ENCODE peak calls at places on chromosomes 6 and 20, in six cellular contexts. One of them, this sample, is unnamed.

GRCh38 chr20:760751-761417 is 7.4 kb downstream of the SLC52A3 start:
- DNase-seq in HCT116: peak; percentile 47
- DNase-seq in SK-N-SH: peak; percentile 78
- DNase-seq in HepG2: peak; percentile 52
- DNase-seq in GM12878: no peak
- DNase-seq in K562: peak; percentile 77
- DNase-seq in this sample: no peak

GRCh38 chr6:23175391-23175790 is 606.0 kb downstream of the HDGFL1 start:
- DNase-seq in HCT116: no peak
- DNase-seq in SK-N-SH: no peak
- DNase-seq in HepG2: no peak
- DNase-seq in GM12878: no peak
- DNase-seq in K562: no peak
- DNase-seq in this sample: no peak

GRCh38 chr6:147142684-147143245 is 61.5 kb upstream of the STXBP5 start:
- DNase-seq in HCT116: no peak
- DNase-seq in SK-N-SH: no peak
- DNase-seq in HepG2: no peak
- DNase-seq in GM12878: no peak
- DNase-seq in K562: no peak
- DNase-seq in this sample: no peak

GRCh38 chr6:62652692-62653328 is 366.8 kb upstream of the KHDRBS2 start:
- DNase-seq in HCT116: peak; percentile 15
- DNase-seq in SK-N-SH: no peak
- DNase-seq in HepG2: no peak
- DNase-seq in GM12878: no peak
- DNase-seq in K562: no peak
- DNase-seq in this sample: no peak

GRCh38 chr6:160837146-160837545 is 135.1 kb downstream of the PLG start:
- DNase-seq in HCT116: no peak
- DNase-seq in SK-N-SH: no peak
- DNase-seq in HepG2: no peak
- DNase-seq in GM12878: no peak
- DNase-seq in K562: no peak
- DNase-seq in this sample: no peak

GRCh38 chr6:10609038-10609437 is 85.4 kb downstream of the C6orf52 start:
- DNase-seq in HCT116: no peak
- DNase-seq in SK-N-SH: no peak
- DNase-seq in HepG2: no peak
- DNase-seq in GM12878: no peak
- DNase-seq in K562: no peak
- DNase-seq in this sample: no peak

GRCh38 chr6:162964703-162965140 is 236.9 kb downstream of the PACRG start:
- DNase-seq in HCT116: peak; percentile 76
- DNase-seq in SK-N-SH: no peak
- DNase-seq in HepG2: no peak
- DNase-seq in GM12878: no peak
- DNase-seq in K562: no peak
- DNase-seq in this sample: no peak

GRCh38 chr6:101444717-101445116 is 51.2 kb downstream of the GRIK2 start:
- DNase-seq in HCT116: no peak
- DNase-seq in SK-N-SH: peak; percentile 44
- DNase-seq in HepG2: no peak
- DNase-seq in GM12878: no peak
- DNase-seq in K562: no peak
- DNase-seq in this sample: no peak

GRCh38 chr20:33681728-33682353 is 4.3 kb downstream of the E2F1 start:
- DNase-seq in HCT116: no peak
- DNase-seq in SK-N-SH: no peak
- DNase-seq in HepG2: no peak
- DNase-seq in GM12878: no peak
- DNase-seq in K562: no peak
- DNase-seq in this sample: no peak

GRCh38 chr20:58019027-58019849 is 209.2 kb downstream of the ANKRD60 start:
- DNase-seq in HCT116: no peak
- DNase-seq in SK-N-SH: no peak
- DNase-seq in HepG2: no peak
- DNase-seq in GM12878: no peak
- DNase-seq in K562: no peak
- DNase-seq in this sample: no peak

GRCh38 chr6:165692106-165692653 is 29.1 kb upstream of the PDE10A start:
- DNase-seq in HCT116: no peak
- DNase-seq in SK-N-SH: no peak
- DNase-seq in HepG2: no peak
- DNase-seq in GM12878: no peak
- DNase-seq in K562: no peak
- DNase-seq in this sample: no peak

GRCh38 chr20:46622125-46622524 is 29.1 kb downstream of the SLC13A3 start:
- DNase-seq in HCT116: no peak
- DNase-seq in SK-N-SH: no peak
- DNase-seq in HepG2: no peak
- DNase-seq in GM12878: no peak
- DNase-seq in K562: no peak
- DNase-seq in this sample: no peak

GRCh38 chr6:105920071-105920470 is 166.1 kb upstream of the PRDM1 start:
- DNase-seq in HCT116: no peak
- DNase-seq in SK-N-SH: no peak
- DNase-seq in HepG2: no peak
- DNase-seq in GM12878: no peak
- DNase-seq in K562: no peak
- DNase-seq in this sample: no peak

GRCh38 chr6:80321011-80321410 is 214.5 kb downstream of the BCKDHB start:
- DNase-seq in HCT116: no peak
- DNase-seq in SK-N-SH: no peak
- DNase-seq in HepG2: no peak
- DNase-seq in GM12878: no peak
- DNase-seq in K562: no peak
- DNase-seq in this sample: no peak

GRCh38 chr6:19052219-19052618 is 665.1 kb downstream of the RNF144B start:
- DNase-seq in HCT116: no peak
- DNase-seq in SK-N-SH: no peak
- DNase-seq in HepG2: no peak
- DNase-seq in GM12878: no peak
- DNase-seq in K562: no peak
- DNase-seq in this sample: no peak

GRCh38 chr6:14070457-14070856 is 47.1 kb upstream of the CD83 start:
- DNase-seq in HCT116: no peak
- DNase-seq in SK-N-SH: no peak
- DNase-seq in HepG2: no peak
- DNase-seq in GM12878: no peak
- DNase-seq in K562: no peak
- DNase-seq in this sample: no peak

GRCh38 chr6:90537027-90537426 is 49.8 kb downstream of the MAP3K7 start:
- DNase-seq in HCT116: no peak
- DNase-seq in SK-N-SH: no peak
- DNase-seq in HepG2: no peak
- DNase-seq in GM12878: no peak
- DNase-seq in K562: no peak
- DNase-seq in this sample: no peak

GRCh38 chr20:19501476-19502115 is 256.5 kb upstream of the RIN2 start:
- DNase-seq in HCT116: no peak
- DNase-seq in SK-N-SH: no peak
- DNase-seq in HepG2: no peak
- DNase-seq in GM12878: no peak
- DNase-seq in K562: no peak
- DNase-seq in this sample: no peak

GRCh38 chr6:53432318-53433161 is 83.8 kb upstream of the ELOVL5 start:
- DNase-seq in HCT116: no peak
- DNase-seq in SK-N-SH: no peak
- DNase-seq in HepG2: peak; percentile 93
- DNase-seq in GM12878: no peak
- DNase-seq in K562: no peak
- DNase-seq in this sample: no peak

GRCh38 chr20:58851969-58852458 is 502 bp upstream of the GNAS start:
- DNase-seq in HCT116: no peak
- DNase-seq in SK-N-SH: no peak
- DNase-seq in HepG2: no peak
- DNase-seq in GM12878: no peak
- DNase-seq in K562: no peak
- DNase-seq in this sample: no peak

GRCh38 chr6:156771047-156771446 is 6.1 kb upstream of the ARID1B start:
- DNase-seq in HCT116: no peak
- DNase-seq in SK-N-SH: no peak
- DNase-seq in HepG2: no peak
- DNase-seq in GM12878: no peak
- DNase-seq in K562: no peak
- DNase-seq in this sample: no peak

GRCh38 chr6:28775052-28775376 is 148.8 kb downstream of the TRIM27 start:
- DNase-seq in HCT116: no peak
- DNase-seq in SK-N-SH: no peak
- DNase-seq in HepG2: no peak
- DNase-seq in GM12878: no peak
- DNase-seq in K562: no peak
- DNase-seq in this sample: no peak

GRCh38 chr6:28771401-28772267 is 152.2 kb downstream of the TRIM27 start:
- DNase-seq in HCT116: no peak
- DNase-seq in SK-N-SH: no peak
- DNase-seq in HepG2: no peak
- DNase-seq in GM12878: no peak
- DNase-seq in K562: peak; percentile 66
- DNase-seq in this sample: no peak

GRCh38 chr6:28770732-28771131 is 153.1 kb downstream of the TRIM27 start:
- DNase-seq in HCT116: no peak
- DNase-seq in SK-N-SH: no peak
- DNase-seq in HepG2: no peak
- DNase-seq in GM12878: no peak
- DNase-seq in K562: no peak
- DNase-seq in this sample: no peak

GRCh38 chr6:28774292-28775051 is 149.3 kb downstream of the TRIM27 start:
- DNase-seq in HCT116: no peak
- DNase-seq in SK-N-SH: no peak
- DNase-seq in HepG2: no peak
- DNase-seq in GM12878: no peak
- DNase-seq in K562: no peak
- DNase-seq in this sample: no peak

GRCh38 chr6:28772480-28773381 is 151.1 kb downstream of the TRIM27 start:
- DNase-seq in HCT116: peak; percentile 58
- DNase-seq in SK-N-SH: no peak
- DNase-seq in HepG2: no peak
- DNase-seq in GM12878: no peak
- DNase-seq in K562: peak; percentile 71
- DNase-seq in this sample: no peak
- TF ChIP-seq SIN3A in HCT116: no peak
- TF ChIP-seq SIN3A in SK-N-SH: no peak
- TF ChIP-seq SIN3A in HepG2: no peak
- TF ChIP-seq SIN3A in GM12878: no peak
- TF ChIP-seq SIN3A in K562: no peak
- TF ChIP-seq SIN3A in this sample: no peak

GRCh38 chr6:31592396-31592771 is 422 bp downstream of the NCR3 start:
- DNase-seq in HCT116: no peak
- DNase-seq in SK-N-SH: no peak
- DNase-seq in HepG2: no peak
- DNase-seq in GM12878: no peak
- DNase-seq in K562: no peak
- DNase-seq in this sample: no peak

GRCh38 chr6:31586013-31586412 is at the start of gene LST1:
- DNase-seq in HCT116: no peak
- DNase-seq in SK-N-SH: no peak
- DNase-seq in HepG2: no peak
- DNase-seq in GM12878: no peak
- DNase-seq in K562: no peak
- DNase-seq in this sample: no peak

GRCh38 chr6:31586596-31586995 is 519 bp downstream of the LST1 start:
- DNase-seq in HCT116: no peak
- DNase-seq in SK-N-SH: no peak
- DNase-seq in HepG2: no peak
- DNase-seq in GM12878: no peak
- DNase-seq in K562: no peak
- DNase-seq in this sample: no peak

GRCh38 chr6:31587791-31588777 is 2.0 kb downstream of the LST1 start:
- DNase-seq in HCT116: no peak
- DNase-seq in SK-N-SH: no peak
- DNase-seq in HepG2: no peak
- DNase-seq in GM12878: no peak
- DNase-seq in K562: no peak
- DNase-seq in this sample: no peak

DNA sequence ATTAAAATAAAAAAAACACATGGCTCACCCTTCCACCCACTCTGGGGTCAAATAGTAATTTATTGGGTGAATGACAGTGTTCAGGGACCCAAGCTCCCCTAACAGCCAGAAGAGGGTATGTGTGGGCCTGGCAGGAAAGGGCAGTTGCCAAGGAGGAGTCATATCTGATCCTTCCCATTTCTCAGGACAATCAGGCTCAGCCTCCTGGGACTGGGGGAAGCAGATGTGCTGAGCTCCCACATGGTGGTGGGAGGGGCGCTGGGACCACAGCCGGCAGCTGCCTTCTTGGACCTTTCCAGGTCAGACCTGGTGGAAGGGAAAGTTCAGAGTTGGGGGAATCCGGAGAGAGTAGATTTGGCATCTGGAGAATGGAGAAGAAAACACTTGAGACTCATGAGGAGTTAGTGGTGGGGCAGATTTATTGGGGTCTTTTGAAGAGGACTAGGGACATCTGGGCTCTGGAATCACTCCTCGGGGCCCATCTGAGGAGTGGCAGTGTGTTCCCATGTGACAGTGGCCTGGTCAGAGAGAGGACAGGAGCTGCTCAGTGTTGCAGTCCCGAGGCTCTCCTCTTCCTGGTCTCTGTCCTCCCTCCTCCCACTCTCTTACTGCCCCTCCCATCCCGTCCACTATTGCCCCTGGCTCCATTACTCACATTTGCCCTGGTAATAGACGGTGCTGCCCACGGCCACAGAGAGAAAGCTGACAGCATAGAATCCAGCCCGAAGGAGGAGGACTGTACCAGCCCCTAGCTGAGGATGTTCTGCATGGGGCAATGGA is 3.0 kb downstream of the LST1 start:
- DNase-seq in HCT116: no peak
- DNase-seq in SK-N-SH: no peak
- DNase-seq in HepG2: no peak
- DNase-seq in GM12878: no peak
- DNase-seq in K562: no peak
- DNase-seq in this sample: no peak
- H3K4me1 ChIP-seq in HCT116: no peaks in the 10 kb centered on the region
- H3K4me1 ChIP-seq in SK-N-SH: no peaks in the 10 kb centered on the region
- H3K4me1 ChIP-seq in HepG2: no peaks in the 10 kb centered on the region
- H3K4me1 ChIP-seq in GM12878: peaks cover 55% of the 10 kb centered on the region
- H3K4me1 ChIP-seq in K562: peaks cover 28% of the 10 kb centered on the region
- H3K4me1 ChIP-seq in this sample: no peaks in the 10 kb centered on the region

DNA sequence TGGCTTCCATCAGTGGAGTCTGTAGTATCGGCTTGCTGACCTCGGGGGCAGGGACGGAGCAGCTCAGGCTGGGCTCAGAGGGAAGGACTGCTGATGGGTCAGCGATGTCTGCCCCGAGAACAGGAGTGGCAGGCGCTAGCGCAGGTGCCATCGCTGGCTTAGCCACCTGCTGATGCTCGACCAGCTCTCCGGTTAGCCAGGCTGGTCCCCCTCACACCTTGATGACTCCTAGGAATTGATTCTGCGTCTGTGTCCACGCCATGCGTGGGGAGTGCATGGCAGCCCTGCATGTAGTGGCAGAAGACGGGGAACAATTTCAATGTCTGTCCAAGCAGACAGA is 6.6 kb downstream of the SS18L1 start:
- DNase-seq in HCT116: no peak
- DNase-seq in SK-N-SH: no peak
- DNase-seq in HepG2: no peak
- DNase-seq in GM12878: no peak
- DNase-seq in K562: no peak
- DNase-seq in this sample: no peak
- TF ChIP-seq REST in HCT116: no peak
- TF ChIP-seq REST in SK-N-SH: no peak
- TF ChIP-seq REST in HepG2: no peak
- TF ChIP-seq REST in GM12878: no peak
- TF ChIP-seq REST in K562: no peak
- TF ChIP-seq REST in this sample: no peak

GRCh38 chr20:56893206-56893605 is 264.1 kb downstream of the TFAP2C start:
- DNase-seq in HCT116: no peak
- DNase-seq in SK-N-SH: no peak
- DNase-seq in HepG2: no peak
- DNase-seq in GM12878: no peak
- DNase-seq in K562: peak; percentile 15
- DNase-seq in this sample: no peak
- TF ChIP-seq SIN3A in HCT116: no peak
- TF ChIP-seq SIN3A in SK-N-SH: no peak
- TF ChIP-seq SIN3A in HepG2: no peak
- TF ChIP-seq SIN3A in GM12878: no peak
- TF ChIP-seq SIN3A in K562: no peak
- TF ChIP-seq SIN3A in this sample: no peak

This sample was measured in Panc1.